ENCODE peak calls at places on chromosomes 1 and 21, in ten cellular contexts. I, W, R, L, C, G, F, S, J and Q are unnamed samples.

GRCh38 chr1:244778356-244778755 is 57.1 kb upstream of the COX20 start:
- DNase-seq in C (no peak), R (peak), I (no peak), G (no peak), W (no peak), J (no peak), L (no peak), S (no peak), F (no peak), Q (no peak)

GRCh38 chr1:172960454-172961208 is 90.1 kb downstream of the TNFSF18 start:
- DNase-seq in F (no peak), C (no peak), I (no peak), G (no peak), W (peak), R (peak), L (no peak), S (no peak), J (no peak), Q (no peak)

GRCh38 chr1:18936471-18936813 is 20.0 kb downstream of the IFFO2 start:
- DNase-seq in J (no peak), L (no peak), C (no peak), R (no peak), F (no peak), W (no peak), S (no peak), I (no peak), G (no peak), Q (no peak)

GRCh38 chr1:115073298-115074087 is 15.8 kb downstream of the TSPAN2 start:
- DNase-seq in R (no peak), G (no peak), L (no peak), W (no peak), F (no peak), J (no peak), I (no peak), S (peak), C (no peak), Q (no peak)

GRCh38 chr1:119554188-119554587 is 47.2 kb downstream of the HSD3B1 start:
- DNase-seq in W (peak), G (no peak), F (no peak), R (peak), C (peak), I (no peak), S (no peak), L (no peak), J (no peak), Q (peak)

GRCh38 chr1:238710697-238711096 is 675.7 kb upstream of the CHRM3 start:
- DNase-seq in I (no peak), G (no peak), J (no peak), F (no peak), S (no peak), L (no peak), R (peak), C (no peak), W (no peak), Q (no peak)

GRCh38 chr1:178516110-178516509 is 3.2 kb downstream of the TEX35 start:
- DNase-seq in R (no peak), S (no peak), W (no peak), I (no peak), G (no peak), L (no peak), F (no peak), C (no peak), J (no peak), Q (no peak)

GRCh38 chr1:152461544-152461943 is 47.5 kb upstream of the CRNN start:
- DNase-seq in C (peak), S (peak), W (peak), I (peak), R (peak), L (no peak), G (peak), F (peak), J (peak), Q (no peak)

GRCh38 chr1:27098447-27099153 is 56.3 kb downstream of the SLC9A1 start:
- DNase-seq in I (no peak), L (no peak), C (peak), G (no peak), S (no peak), J (no peak), R (no peak), W (no peak), F (no peak), Q (no peak)

GRCh38 chr21:34609951-34610549 is 4.9 kb downstream of the RCAN1 start:
- DNase-seq in F (no peak), W (peak), G (peak), S (no peak), C (no peak), J (peak), R (no peak), I (no peak), L (no peak), Q (no peak)

GRCh38 chr21:25956993-25957714 is 213.4 kb downstream of the APP start:
- DNase-seq in F (no peak), L (no peak), C (no peak), J (no peak), I (no peak), S (no peak), G (no peak), R (peak), W (no peak), Q (no peak)

GRCh38 chr1:6317101-6317760 is 56.3 kb upstream of the GPR153 start:
- DNase-seq in L (no peak), S (no peak), J (no peak), F (no peak), W (no peak), I (no peak), C (no peak), G (no peak), R (peak), Q (no peak)

GRCh38 chr1:234303231-234303630 is 70.0 kb upstream of the COA6 start:
- DNase-seq in C (no peak), W (no peak), G (no peak), J (no peak), S (no peak), R (no peak), L (no peak), I (no peak), F (no peak), Q (no peak)

GRCh38 chr1:1779691-1780597 is 1.7 kb upstream of the NADK start:
- DNase-seq in L (no peak), I (peak), F (peak), W (peak), R (peak), G (no peak), S (peak), C (peak), J (peak), Q (peak)

GRCh38 chr1:43302721-43303476 is 2.1 kb downstream of the TIE1 start:
- DNase-seq in C (no peak), I (no peak), S (no peak), J (no peak), G (no peak), W (peak), F (no peak), R (peak), L (no peak), Q (no peak)

GRCh38 chr21:41501919-41502318 is 6.0 kb downstream of the TMPRSS2 start:
- DNase-seq in C (no peak), F (no peak), G (no peak), W (no peak), L (no peak), S (no peak), R (no peak), J (no peak), I (no peak), Q (no peak)

GRCh38 chr1:183022202-183023145 is 746 bp upstream of the LAMC1 start:
- DNase-seq in G (peak), I (no peak), R (peak), C (peak), L (peak), J (peak), F (no peak), S (peak), W (peak), Q (peak)

GRCh38 chr21:42474043-42474831 is 21.8 kb downstream of the RSPH1 start:
- DNase-seq in L (no peak), G (peak), R (no peak), C (peak), I (no peak), F (no peak), W (peak), S (no peak), J (no peak), Q (no peak)

GRCh38 chr1:235741294-235741693 is 91.7 kb upstream of the GNG4 start:
- DNase-seq in J (no peak), W (no peak), I (no peak), C (no peak), L (no peak), R (peak), S (no peak), G (peak), F (no peak), Q (no peak)

GRCh38 chr1:199272690-199273089 is 633.9 kb downstream of the PTPRC start:
- DNase-seq in C (peak), F (no peak), G (peak), L (no peak), S (peak), I (no peak), J (no peak), R (peak), W (no peak), Q (no peak)

GRCh38 chr1:100896481-100896982 is 642 bp downstream of the SLC30A7 start:
- DNase-seq in F (peak), S (no peak), L (no peak), C (peak), J (no peak), R (peak), G (no peak), I (peak), W (peak), Q (no peak)

GRCh38 chr1:204478166-204478899 is 16.3 kb downstream of the PIK3C2B start:
- DNase-seq in C (no peak), S (no peak), G (no peak), W (no peak), I (no peak), R (no peak), L (no peak), J (no peak), F (no peak), Q (no peak)

GRCh38 chr1:107076846-107077245 is 20.4 kb downstream of the PRMT6 start:
- DNase-seq in I (no peak), R (peak), F (no peak), C (no peak), L (no peak), G (no peak), J (no peak), S (no peak), W (no peak), Q (no peak)
- H3K27ac ChIP-seq in I (no peak), R (no peak), F (no peak), C (no peak), L (no peak), G (no peak), J (no peak), S (no peak), W (no peak), Q (no peak)

GRCh38 chr1:23394176-23394575 is 24.5 kb upstream of the ZNF436 start:
- DNase-seq in W (no peak), S (no peak), J (no peak), C (no peak), L (no peak), G (no peak), F (no peak), I (no peak), R (peak), Q (no peak)
- H3K27ac ChIP-seq in W (peak), S (peak), J (peak), C (peak), L (peak), G (peak), F (no peak), I (no peak), R (peak), Q (no peak)

DNA sequence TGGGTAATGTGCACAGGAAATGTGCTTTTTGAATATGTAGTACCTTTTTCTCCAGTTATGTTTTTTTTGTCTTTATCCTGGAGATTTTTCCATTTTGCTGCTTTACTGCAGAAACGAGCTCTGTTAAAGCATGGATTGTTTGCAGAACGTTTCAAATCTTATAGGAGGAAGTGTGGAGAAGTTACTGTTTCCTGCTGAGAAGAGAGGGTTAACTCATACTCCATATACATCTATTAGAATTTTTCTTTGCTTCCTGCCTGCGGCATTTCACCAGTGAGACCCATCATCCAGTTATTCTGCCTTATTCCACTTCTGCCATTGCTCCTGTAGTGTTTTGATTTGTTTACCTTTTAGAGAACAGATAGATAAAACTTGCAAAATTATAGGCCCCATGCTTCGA is 2.0 kb downstream of the RPRD2 start:
- DNase-seq in L (no peak), C (no peak), S (no peak), G (no peak), R (peak), W (peak), J (no peak), I (no peak), F (peak), Q (no peak)
- H3K27ac ChIP-seq in L (peak), C (peak), S (peak), G (no peak), R (peak), W (peak), J (peak), I (peak), F (peak), Q (no peak)

GRCh38 chr1:155128469-155128754 is 736 bp downstream of the EFNA1 start:
- DNase-seq in G (no peak), R (no peak), J (no peak), W (no peak), F (no peak), C (no peak), I (no peak), S (no peak), L (no peak), Q (no peak)

GRCh38 chr1:155131846-155132245 is 3.8 kb upstream of the SLC50A1 start:
- DNase-seq in W (no peak), F (no peak), L (no peak), G (no peak), I (no peak), J (no peak), C (no peak), S (no peak), R (no peak), Q (no peak)

GRCh38 chr1:155128755-155129473 is 1.2 kb downstream of the EFNA1 start:
- DNase-seq in C (no peak), J (no peak), I (no peak), W (peak), L (no peak), R (no peak), S (peak), G (no peak), F (no peak), Q (no peak)

GRCh38 chr1:155131285-155131684 is 3.6 kb downstream of the EFNA1 start:
- DNase-seq in C (no peak), F (no peak), I (no peak), L (no peak), S (peak), G (no peak), J (no peak), W (no peak), R (no peak), Q (no peak)

GRCh38 chr1:155130272-155131006 is 2.8 kb downstream of the EFNA1 start:
- DNase-seq in R (no peak), C (no peak), S (no peak), W (no peak), G (no peak), F (no peak), J (no peak), L (no peak), I (no peak), Q (no peak)
- H3K27ac ChIP-seq in R (no peak), C (peak), S (peak), W (peak), G (no peak), F (no peak), J (peak), L (peak), I (no peak), Q (peak)

GRCh38 chr1:153748903-153749302 is 21.1 kb downstream of the INTS3 start:
- DNase-seq in J (no peak), R (no peak), L (no peak), F (no peak), G (no peak), W (no peak), S (no peak), C (no peak), I (no peak), Q (no peak)
- H3K27ac ChIP-seq in J (peak), R (no peak), L (peak), F (no peak), G (no peak), W (no peak), S (peak), C (peak), I (no peak), Q (no peak)

GRCh38 chr1:8486047-8486446 is 168.1 kb downstream of the SLC45A1 start:
- DNase-seq in R (no peak), F (no peak), I (no peak), S (no peak), J (no peak), G (no peak), C (no peak), L (no peak), W (no peak), Q (no peak)
- H3K27ac ChIP-seq in R (no peak), F (no peak), I (no peak), S (no peak), J (no peak), G (no peak), C (no peak), L (no peak), W (no peak), Q (no peak)

DNA sequence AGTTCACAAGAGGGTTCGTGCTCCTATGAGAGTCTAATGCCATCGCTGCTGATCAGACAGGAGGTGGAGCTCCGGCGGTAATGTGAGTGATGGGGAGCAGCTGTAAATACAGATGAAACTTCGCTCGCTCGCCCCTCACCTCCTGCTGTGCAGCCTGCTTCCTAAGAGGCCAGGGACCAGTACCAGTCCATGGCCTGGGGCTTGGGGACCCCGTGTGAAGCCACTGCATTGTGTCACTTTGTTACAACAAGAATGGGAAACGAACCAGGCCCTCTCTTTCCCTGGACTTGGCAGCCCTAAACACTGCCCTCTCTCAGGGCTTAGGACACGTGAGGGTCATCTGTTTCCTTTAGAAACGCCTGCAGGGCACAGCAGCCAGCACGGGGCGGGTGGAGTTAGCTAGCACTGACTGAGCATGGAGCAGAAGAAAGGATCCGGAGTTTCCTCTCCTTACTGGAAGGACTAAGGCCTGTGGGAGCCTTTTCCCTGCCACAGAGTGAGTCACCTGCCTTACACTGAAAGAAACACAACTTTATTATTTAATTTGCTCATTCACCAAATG is 185.2 kb upstream of the TMEM51 start:
- DNase-seq in G (peak), S (peak), L (peak), C (no peak), R (peak), I (no peak), W (no peak), J (peak), F (no peak), Q (peak)
- H3K27ac ChIP-seq in G (peak), S (peak), L (peak), C (no peak), R (peak), I (no peak), W (no peak), J (no peak), F (no peak), Q (peak)

GRCh38 chr1:58785424-58786058 is 1.7 kb upstream of the JUN start:
- DNase-seq in F (peak), J (no peak), G (peak), L (peak), R (peak), S (peak), W (peak), I (peak), C (peak), Q (no peak)

GRCh38 chr1:58788259-58788658 is 4.4 kb upstream of the JUN start:
- DNase-seq in L (no peak), C (no peak), G (no peak), I (no peak), W (no peak), F (no peak), R (no peak), J (no peak), S (no peak), Q (no peak)

GRCh38 chr1:58784758-58785423 is 1.0 kb upstream of the JUN start:
- DNase-seq in R (peak), I (peak), W (peak), G (peak), C (peak), L (peak), F (peak), J (peak), S (peak), Q (peak)

GRCh38 chr1:58786184-58786926 is 2.5 kb upstream of the JUN start:
- DNase-seq in J (no peak), C (no peak), W (no peak), I (no peak), G (no peak), F (no peak), R (peak), S (no peak), L (no peak), Q (no peak)

DNA sequence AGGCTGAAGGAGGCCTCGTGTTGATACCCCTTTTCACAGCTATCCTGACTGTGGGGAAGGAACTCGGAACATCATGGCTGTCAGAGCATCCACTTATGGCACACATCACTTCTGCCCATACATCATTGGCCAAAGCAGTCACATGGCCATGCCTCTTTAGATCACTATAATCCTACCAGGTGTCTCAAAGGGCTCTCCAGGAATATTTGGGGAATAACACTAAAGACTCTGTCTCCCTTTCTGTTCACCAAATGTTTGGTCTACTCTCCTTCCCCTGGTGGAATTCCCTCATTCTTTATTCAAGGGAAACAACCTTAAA is 3.0 kb upstream of the JUN start:
- DNase-seq in R (no peak), F (no peak), J (no peak), I (no peak), G (no peak), W (no peak), C (no peak), S (no peak), L (no peak), Q (no peak)
- H3K27ac ChIP-seq in R (peak), F (no peak), J (peak), I (no peak), G (no peak), W (no peak), C (no peak), S (peak), L (peak), Q (no peak)

DNA sequence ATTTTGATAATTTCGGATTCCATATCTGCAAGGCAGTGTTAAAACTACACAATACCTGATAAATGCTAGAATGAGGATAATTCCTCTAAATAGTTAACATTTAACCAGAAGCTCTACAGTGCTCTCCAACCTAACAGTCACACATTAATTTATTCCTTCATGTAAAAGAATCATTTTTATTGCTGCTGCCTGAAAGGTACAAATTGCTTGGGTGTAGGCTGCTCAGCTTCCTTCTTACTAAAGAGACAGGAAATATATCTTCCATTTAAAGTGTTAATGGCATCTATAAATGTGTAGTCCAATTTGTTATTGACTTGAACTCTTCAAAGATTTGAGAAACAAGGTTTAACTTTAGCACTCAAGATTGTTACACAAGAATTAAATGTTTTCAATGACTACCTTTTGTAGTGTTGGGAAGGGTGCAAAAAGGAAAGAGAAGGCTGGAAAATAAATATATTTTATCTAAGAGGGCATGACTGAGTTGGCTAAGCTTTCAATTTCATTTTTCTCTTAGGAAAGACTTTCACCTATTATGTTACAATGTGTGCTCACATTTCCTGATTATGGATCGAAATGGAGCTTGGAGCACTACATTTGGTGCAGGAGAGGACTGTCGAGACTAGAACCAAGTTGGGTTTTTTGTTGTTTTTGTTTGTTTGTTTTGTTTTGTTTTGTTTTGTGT is 105.5 kb upstream of the CACYBP start:
- DNase-seq in G (no peak), I (no peak), L (no peak), C (no peak), J (no peak), R (no peak), W (no peak), S (no peak), F (no peak), Q (no peak)
- H3K27ac ChIP-seq in G (no peak), I (no peak), L (no peak), C (no peak), J (peak), R (no peak), W (peak), S (no peak), F (no peak), Q (no peak)